ENCODE peak calls at places on chromosome 2, in ten cellular contexts. J is dorsolateral prefrontal cortex; K is stimulated activated CD4-positive, alpha-beta T cell treated with anti-CD3 and anti-CD28 coated beads, Interleukin-2, amount 100 ng/mL, for 48 hours; F is heart right ventricle; Q is NCI-H2029; L is stimulated activated CD8-positive, alpha-beta memory T cell treated with anti-CD3 and anti-CD28 coated beads, Interleukin-7, amount 100 ng/mL, for 1 hour; P is left lung; X is NCI-H510A treated with DMSO at 0.1 percent for 48 hours; U is activated T-helper 1 cell treated with anti-CD3 and anti-CD28 coated beads, Interleukin-2, amount 50 U/mL, for 16 hours; O is activated naive CD4-positive, alpha-beta T cell treated with anti-CD3 and anti-CD28 coated beads, Interleukin-2, amount 10 ng/mL, durations not matched to agents 7 days and 5 days. T is an unnamed sample.

GRCh38 chr2:99850076-99850710 is 292.2 kb downstream of the AFF3 start:
- DNase-seq in P (no peak), O (no peak), X (no peak), F (no peak), U (no peak), J (no peak), Q (no peak), K (no peak), L (no peak), T (no peak)

GRCh38 chr2:16214861-16215260 is 274.5 kb downstream of the MYCN start:
- DNase-seq in X (no peak), Q (no peak), U (no peak), L (no peak), K (no peak), O (no peak), J (no peak), P (no peak), F (no peak), T (no peak)

GRCh38 chr2:223086360-223086981 is 34.5 kb downstream of the KCNE4 start:
- DNase-seq in O (no peak), L (no peak), X (no peak), K (no peak), Q (no peak), P (no peak), J (peak), F (no peak), U (no peak), T (no peak)

GRCh38 chr2:11647834-11648600 is 22.0 kb downstream of the NTSR2 start:
- DNase-seq in L (no peak), U (no peak), X (peak), Q (no peak), O (no peak), P (no peak), F (no peak), J (no peak), K (no peak), T (no peak)

GRCh38 chr2:145022021-145022670 is 502.2 kb upstream of the ZEB2 start:
- DNase-seq in X (no peak), L (no peak), J (no peak), O (no peak), U (no peak), F (no peak), P (no peak), Q (no peak), K (no peak), T (no peak)

GRCh38 chr2:164044637-164045036 is 308.8 kb upstream of the FIGN start:
- DNase-seq in P (no peak), X (no peak), L (no peak), O (no peak), Q (no peak), K (no peak), F (peak), J (no peak), U (no peak), T (no peak)

GRCh38 chr2:8636041-8636491 is 45.8 kb upstream of the ID2 start:
- DNase-seq in U (no peak), P (peak), F (no peak), K (no peak), J (peak), Q (no peak), X (no peak), L (no peak), O (no peak), T (no peak)

GRCh38 chr2:237459741-237460174 is 27.3 kb upstream of the MLPH start:
- DNase-seq in U (no peak), F (no peak), L (no peak), K (no peak), J (no peak), Q (peak), X (no peak), O (no peak), P (no peak), T (no peak)

GRCh38 chr2:118983133-118983532 is 41.1 kb downstream of the MARCO start:
- DNase-seq in O (no peak), P (peak), X (no peak), U (no peak), L (no peak), Q (no peak), K (no peak), J (no peak), F (no peak), T (no peak)

GRCh38 chr2:71153585-71153984 is 23.2 kb downstream of the MPHOSPH10 start:
- DNase-seq in F (no peak), Q (no peak), J (no peak), X (no peak), K (no peak), P (no peak), O (no peak), L (no peak), U (no peak), T (no peak)

GRCh38 chr2:215930505-215931233 is 82.7 kb downstream of the MREG start:
- DNase-seq in F (no peak), O (no peak), P (no peak), X (no peak), U (no peak), K (no peak), L (no peak), J (no peak), Q (no peak), T (no peak)

GRCh38 chr2:206257345-206257744 is 17.1 kb upstream of the ZDBF2 start:
- DNase-seq in P (no peak), O (no peak), L (no peak), U (no peak), J (no peak), X (no peak), F (no peak), Q (no peak), K (no peak), T (no peak)